ENCODE peak calls at places on chromosomes 5 and 9, in six cellular contexts. One of them, this sample, is unnamed.

GRCh38 chr9:126521089-126521488 is 92.6 kb upstream of the LMX1B start:
- DNase-seq in M059J: no peak
- DNase-seq in PC-9: no peak
- DNase-seq in NCI-H1092: no peak
- DNase-seq in stromal cell of bone marrow: no peak
- DNase-seq in HS-5: no peak
- DNase-seq in this sample: peak

GRCh38 chr5:177370488-177371119 is 12.9 kb downstream of the RGS14 start:
- DNase-seq in PC-9: peak
- DNase-seq in M059J: peak
- DNase-seq in stromal cell of bone marrow: peak
- DNase-seq in HS-5: no peak
- DNase-seq in NCI-H1092: peak
- DNase-seq in this sample: peak

GRCh38 chr5:172860520-172861443 is 26.7 kb downstream of the ERGIC1 start:
- DNase-seq in M059J: peak
- DNase-seq in NCI-H1092: no peak
- DNase-seq in PC-9: peak
- DNase-seq in HS-5: no peak
- DNase-seq in stromal cell of bone marrow: peak
- DNase-seq in this sample: no peak

GRCh38 chr5:159099049-159099760 is 511 bp downstream of the EBF1 start:
- DNase-seq in stromal cell of bone marrow: no peak
- DNase-seq in M059J: peak
- DNase-seq in HS-5: no peak
- DNase-seq in NCI-H1092: peak
- DNase-seq in PC-9: no peak
- DNase-seq in this sample: peak

GRCh38 chr5:90940227-90940995 is 381.8 kb downstream of the ADGRV1 start:
- DNase-seq in NCI-H1092: peak
- DNase-seq in M059J: peak
- DNase-seq in PC-9: no peak
- DNase-seq in stromal cell of bone marrow: peak
- DNase-seq in HS-5: no peak
- DNase-seq in this sample: peak

GRCh38 chr9:5897851-5898250 is 7.2 kb downstream of the MLANA start:
- DNase-seq in stromal cell of bone marrow: no peak
- DNase-seq in HS-5: no peak
- DNase-seq in NCI-H1092: no peak
- DNase-seq in PC-9: no peak
- DNase-seq in M059J: peak
- DNase-seq in this sample: no peak

GRCh38 chr9:123997665-123998277 is 13.8 kb upstream of the LHX2 start:
- DNase-seq in PC-9: no peak
- DNase-seq in NCI-H1092: no peak
- DNase-seq in stromal cell of bone marrow: no peak
- DNase-seq in M059J: no peak
- DNase-seq in HS-5: no peak
- DNase-seq in this sample: no peak

GRCh38 chr9:14769235-14769580 is 46.7 kb upstream of the CER1 start:
- DNase-seq in HS-5: no peak
- DNase-seq in M059J: peak
- DNase-seq in stromal cell of bone marrow: no peak
- DNase-seq in NCI-H1092: peak
- DNase-seq in PC-9: no peak
- DNase-seq in this sample: no peak

GRCh38 chr5:119031047-119031886 is 39.6 kb upstream of the DMXL1 start:
- DNase-seq in stromal cell of bone marrow: no peak
- DNase-seq in PC-9: no peak
- DNase-seq in M059J: no peak
- DNase-seq in HS-5: no peak
- DNase-seq in NCI-H1092: no peak
- DNase-seq in this sample: no peak

This sample was measured in islet precursor cell.